ENCODE peak calls at places on chromosomes 16 and 17, in six cellular contexts. T, V, C, N, S and H are unnamed samples.

GRCh38 chr17:74028717-74029116 is 174.8 kb upstream of the RPL38 start:
- DNase-seq in T (no peak), V (no peak), C (no peak), N (no peak), S (peak; percentile 0), H (no peak)

GRCh38 chr17:67959510-67959909 is 36.8 kb downstream of the C17orf58 start:
- DNase-seq in T (no peak), V (no peak), C (no peak), N (no peak), S (no peak), H (no peak)

GRCh38 chr17:80872011-80872929 is 119.4 kb upstream of the CHMP6 start:
- DNase-seq in T (no peak), V (no peak), C (no peak), N (peak; percentile 74), S (peak; percentile 17), H (no peak)

GRCh38 chr16:72948238-72948559 is 99.7 kb downstream of the ZFHX3 start:
- DNase-seq in T (no peak), V (no peak), C (no peak), N (no peak), S (no peak), H (no peak)

GRCh38 chr16:8670014-8670560 is 4.3 kb upstream of the ABAT start:
- DNase-seq in T (no peak), V (no peak), C (no peak), N (no peak), S (no peak), H (no peak)

GRCh38 chr17:43671075-43671692 is 9.5 kb upstream of the MEOX1 start:
- DNase-seq in T (no peak), V (no peak), C (peak; percentile 79), N (no peak), S (no peak), H (no peak)

GRCh38 chr16:67169642-67170167 is 633 bp upstream of the NOL3 start:
- DNase-seq in T (peak; percentile 20), V (no peak), C (no peak), N (peak; percentile 76), S (no peak), H (peak; percentile 46)

GRCh38 chr17:81456798-81457197 is 55.8 kb downstream of the ACTG1 start:
- DNase-seq in T (no peak), V (no peak), C (no peak), N (peak; percentile 78), S (no peak), H (no peak)

GRCh38 chr17:67232441-67232840 is 12.6 kb downstream of the HELZ start:
- DNase-seq in T (no peak), V (no peak), C (no peak), N (no peak), S (no peak), H (no peak)

GRCh38 chr16:67481561-67482259 is 753 bp upstream of the ATP6V0D1 start:
- DNase-seq in T (peak; percentile 33), V (no peak), C (peak; percentile 68), N (no peak), S (peak; percentile 75), H (peak; percentile 70)

GRCh38 chr16:2913603-2914002 is 1.9 kb downstream of the FLYWCH1 start:
- DNase-seq in T (no peak), V (no peak), C (no peak), N (no peak), S (no peak), H (no peak)

GRCh38 chr16:81680444-81681263 is 98.4 kb upstream of the PLCG2 start:
- DNase-seq in T (no peak), V (no peak), C (no peak), N (no peak), S (no peak), H (no peak)

GRCh38 chr17:59381716-59382570 is 50.5 kb downstream of the YPEL2 start:
- DNase-seq in T (peak; percentile 47), V (no peak), C (no peak), N (no peak), S (no peak), H (no peak)

GRCh38 chr16:80007216-80007615 is 406.7 kb upstream of the MAF start:
- DNase-seq in T (no peak), V (no peak), C (no peak), N (no peak), S (no peak), H (no peak)

GRCh38 chr16:31409433-31409832 is 16.3 kb downstream of the ITGAD start:
- DNase-seq in T (no peak), V (no peak), C (peak; percentile 53), N (no peak), S (no peak), H (no peak)

GRCh38 chr16:6250516-6250915 is 1082.1 kb upstream of the RBFOX1 start:
- DNase-seq in T (no peak), V (no peak), C (no peak), N (no peak), S (no peak), H (no peak)

GRCh38 chr17:63911657-63912100 is 621 bp upstream of the CSHL1 start:
- DNase-seq in T (peak; percentile 60), V (peak; percentile 29), C (no peak), N (peak; percentile 48), S (no peak), H (peak; percentile 40)

GRCh38 chr17:61335845-61336655 is 63.6 kb upstream of the TBX2 start:
- DNase-seq in T (no peak), V (no peak), C (peak; percentile 89), N (no peak), S (no peak), H (no peak)

GRCh38 chr16:89040391-89040790 is 53.3 kb upstream of the ACSF3 start:
- DNase-seq in T (no peak), V (no peak), C (no peak), N (no peak), S (no peak), H (no peak)

GRCh38 chr16:3068486-3068885 is 3.0 kb downstream of the IL32 start:
- DNase-seq in T (no peak), V (no peak), C (no peak), N (no peak), S (no peak), H (no peak)

GRCh38 chr16:13392341-13392740 is 490.9 kb downstream of the SHISA9 start:
- DNase-seq in T (no peak), V (no peak), C (no peak), N (no peak), S (no peak), H (no peak)

GRCh38 chr17:31580331-31581021 is 189.0 kb downstream of the RAB11FIP4 start:
- DNase-seq in T (no peak), V (peak; percentile 79), C (peak; percentile 89), N (no peak), S (peak; percentile 69), H (peak; percentile 27)

GRCh38 chr17:72151565-72152391 is 31.0 kb downstream of the SOX9 start:
- DNase-seq in T (peak; percentile 25), V (peak; percentile 44), C (peak; percentile 62), N (no peak), S (peak; percentile 59), H (no peak)
- H3K4me3 ChIP-seq in T (no peak overlapping the region), V (no peak overlapping the region), C (no peak overlapping the region), N (no peak overlapping the region), S (no peak overlapping the region), H (no peak overlapping the region)

GRCh38 chr16:26963109-26963508 is 103.6 kb upstream of the C16orf82 start:
- DNase-seq in T (no peak), V (no peak), C (peak; percentile 59), N (peak; percentile 4), S (no peak), H (peak; percentile 20)

GRCh38 chr16:26961459-26961858 is 105.3 kb upstream of the C16orf82 start:
- DNase-seq in T (no peak), V (no peak), C (no peak), N (no peak), S (no peak), H (no peak)

GRCh38 chr16:26957283-26957859 is 109.4 kb upstream of the C16orf82 start:
- DNase-seq in T (no peak), V (no peak), C (no peak), N (no peak), S (no peak), H (no peak)

GRCh38 chr16:26959416-26960009 is 107.2 kb upstream of the C16orf82 start:
- DNase-seq in T (no peak), V (no peak), C (no peak), N (no peak), S (no peak), H (no peak)
- TF ChIP-seq CTCF in T (no peak), V (no peak), C (no peak), N (no peak), S (no peak), H (no peak)

DNA sequence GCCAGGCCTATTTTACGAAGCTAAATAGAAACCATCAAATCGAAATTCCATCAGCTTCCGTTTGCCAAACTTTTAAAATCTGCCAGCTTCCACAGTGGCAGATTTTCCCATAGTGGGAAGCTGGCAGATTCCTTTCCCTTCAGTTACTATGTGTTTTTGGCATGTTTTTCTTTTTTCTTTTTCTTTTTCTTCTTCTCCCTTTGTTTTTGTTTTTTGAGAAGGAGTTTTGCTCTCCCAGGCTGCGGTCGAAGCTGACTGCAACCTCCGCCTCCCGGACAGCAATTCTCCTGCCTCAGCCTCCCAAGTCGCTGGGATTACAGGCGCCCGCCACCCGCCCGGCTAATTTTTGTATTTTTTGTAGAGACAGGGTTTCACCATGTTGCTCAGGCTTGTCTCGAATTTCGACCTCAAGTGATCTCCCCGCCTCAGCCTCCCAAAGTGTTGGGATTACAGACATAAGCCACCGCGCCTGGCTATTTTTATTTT is 684 bp upstream of the CWC25 start:
- DNase-seq in T (no peak), V (no peak), C (no peak), N (no peak), S (no peak), H (no peak)
- H3K4me3 ChIP-seq in T (peak overlapping the region; percentile 65), V (peak overlapping the region; percentile 96), C (no peak overlapping the region), N (peak overlapping the region; percentile 88), S (peak overlapping the region; percentile 91), H (peak overlapping the region; percentile 81)

DNA sequence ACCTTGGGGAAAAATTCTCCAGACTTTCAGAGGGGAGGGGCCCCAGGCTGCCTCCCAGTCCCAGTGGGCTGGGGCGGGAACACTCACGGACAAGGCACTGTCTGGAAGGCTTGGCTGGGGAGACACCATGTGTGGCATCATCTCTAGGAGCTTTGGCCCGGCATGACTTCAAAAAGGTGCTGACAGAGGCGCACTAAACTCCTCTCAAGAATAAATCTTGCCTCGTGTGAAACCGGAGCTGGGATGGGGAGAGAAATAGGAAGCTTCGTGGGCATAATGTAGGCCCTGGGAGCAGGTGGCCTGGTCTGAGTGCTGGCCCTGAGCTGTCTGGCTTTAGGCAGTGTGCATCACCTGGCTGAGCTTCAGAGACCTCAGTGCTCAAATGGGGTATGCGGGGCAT is 5.7 kb downstream of the WSCD1 start:
- DNase-seq in T (no peak), V (no peak), C (no peak), N (no peak), S (peak; percentile 56), H (no peak)
- TF ChIP-seq CTCF in T (no peak), V (no peak), C (no peak), N (no peak), S (no peak), H (no peak)